ENCODE peak calls at places on chromosomes 1 and 21, in six cellular contexts. Z is tibial nerve, V is suprapubic skin, P is ovary, E is HepG2, T is A549. A is an unnamed sample.

GRCh38 chr1:29793653-29794348 is 557.5 kb downstream of the PTPRU start:
- DNase-seq in Z (no peak), V (no peak), P (no peak), E (no peak), T (no peak), A (no peak)

GRCh38 chr1:63255153-63255552 is 67.2 kb upstream of the FOXD3 start:
- DNase-seq in Z (no peak), V (no peak), P (no peak), E (no peak), T (no peak), A (no peak)

GRCh38 chr1:52203935-52204625 is 62.2 kb downstream of the ZFYVE9 start:
- DNase-seq in Z (no peak), V (no peak), P (no peak), E (no peak), T (no peak), A (no peak)

GRCh38 chr1:29180497-29181412 is 945 bp downstream of the SRSF4 start:
- DNase-seq in Z (no peak), V (peak; percentile 68), P (no peak), E (no peak), T (no peak), A (no peak)

GRCh38 chr1:172997941-172998361 is 52.8 kb downstream of the TNFSF18 start:
- DNase-seq in Z (no peak), V (no peak), P (no peak), E (no peak), T (no peak), A (no peak)

GRCh38 chr1:178294654-178295053 is 200.8 kb downstream of the RASAL2 start:
- DNase-seq in Z (no peak), V (no peak), P (no peak), E (no peak), T (no peak), A (no peak)

GRCh38 chr21:45942755-45943629 is 38.6 kb upstream of the COL6A1 start:
- DNase-seq in Z (no peak), V (no peak), P (no peak), E (no peak), T (no peak), A (no peak)

GRCh38 chr1:177586429-177586828 is 383.4 kb downstream of the SEC16B start:
- DNase-seq in Z (no peak), V (no peak), P (no peak), E (no peak), T (no peak), A (no peak)

GRCh38 chr1:43444151-43444826 is 9.4 kb downstream of the HYI start:
- DNase-seq in Z (no peak), V (peak; percentile 15), P (no peak), E (no peak), T (no peak), A (no peak)

DNA sequence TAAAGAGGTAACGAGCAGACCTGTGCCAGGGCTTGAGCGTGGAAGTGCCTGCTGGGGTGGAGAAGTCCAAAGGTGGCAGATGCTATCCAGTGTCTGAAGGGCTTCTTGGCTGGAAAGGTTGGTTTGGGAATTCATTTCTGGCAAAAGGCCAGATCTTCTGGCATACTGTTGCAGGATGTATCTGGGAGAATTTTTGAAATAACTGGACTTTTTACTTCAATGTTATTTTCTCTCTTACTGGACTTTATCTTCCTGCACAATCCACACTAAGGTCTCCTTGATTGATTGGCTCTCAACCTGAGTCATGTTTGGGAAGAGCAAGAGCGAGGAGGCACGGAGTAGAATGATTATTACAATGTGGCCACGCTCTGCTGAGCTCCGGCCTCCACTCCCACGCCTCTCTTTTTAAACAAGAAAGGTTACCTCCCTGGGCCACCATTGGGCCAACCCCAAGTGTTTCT is 278.4 kb downstream of the TM2D1 start:
- DNase-seq in Z (no peak), V (no peak), P (no peak), E (no peak), T (no peak), A (no peak)
- TF ChIP-seq EP300 in Z (no peak), V (no peak), P (no peak), E (no peak), T (no peak), A (no peak)

GRCh38 chr1:242728696-242729095 is 204.2 kb upstream of the PLD5 start:
- DNase-seq in Z (no peak), V (no peak), P (no peak), E (no peak), T (no peak), A (no peak)

GRCh38 chr1:242735323-242735722 is 210.8 kb upstream of the PLD5 start:
- DNase-seq in Z (no peak), V (no peak), P (no peak), E (no peak), T (no peak), A (no peak)

GRCh38 chr1:242736569-242736968 is 212.1 kb upstream of the PLD5 start:
- DNase-seq in Z (no peak), V (no peak), P (no peak), E (no peak), T (no peak), A (no peak)

DNA sequence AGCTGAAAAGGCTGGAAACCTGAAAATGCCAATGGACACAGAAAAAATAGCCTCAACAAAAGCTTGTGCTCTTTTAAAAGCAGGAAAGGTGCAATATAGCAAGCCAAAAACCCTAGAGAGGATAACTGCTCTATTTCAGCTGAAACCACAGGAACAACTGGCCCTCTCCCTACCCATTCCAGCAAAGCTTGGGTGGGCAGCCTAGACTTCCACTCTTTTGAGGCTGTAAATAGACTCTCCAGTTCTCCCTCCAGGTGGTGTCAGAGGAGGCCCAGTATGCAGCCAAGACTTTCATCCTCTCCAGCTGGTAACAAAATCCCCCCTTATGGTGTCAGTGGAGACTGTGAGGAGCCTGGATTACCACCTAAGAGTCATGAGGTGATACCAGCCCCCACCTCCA is 206.9 kb upstream of the PLD5 start:
- DNase-seq in Z (no peak), V (no peak), P (no peak), E (no peak), T (no peak), A (no peak)
- TF ChIP-seq EP300 in Z (no peak), V (no peak), P (no peak), E (no peak), T (no peak), A (no peak)

GRCh38 chr1:99731384-99731783 is 35.1 kb downstream of the FRRS1 start:
- DNase-seq in Z (no peak), V (no peak), P (no peak), E (no peak), T (no peak), A (no peak)
- TF ChIP-seq EP300 in Z (no peak), V (no peak), P (no peak), E (no peak), T (no peak), A (no peak)

DNA sequence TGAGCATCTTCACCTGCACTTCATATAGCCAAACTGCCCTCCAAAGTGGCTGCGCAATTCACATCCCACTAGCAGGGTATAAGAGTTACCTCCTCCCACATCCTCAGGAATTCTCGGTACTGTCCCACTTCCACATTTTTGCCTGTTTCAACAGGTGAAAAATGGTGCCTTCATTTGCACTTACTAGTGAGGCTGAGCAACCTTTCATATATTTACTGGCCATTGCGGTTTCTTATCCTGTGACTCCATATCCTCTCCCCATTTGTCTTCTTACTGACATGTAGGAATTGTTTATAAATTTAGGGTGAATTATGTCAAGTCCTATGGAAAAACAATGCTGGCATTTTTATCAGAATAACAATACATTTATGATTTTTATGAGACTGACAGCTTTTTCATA is 61.9 kb downstream of the NIBAN1 start:
- DNase-seq in Z (no peak), V (no peak), P (no peak), E (no peak), T (no peak), A (no peak)
- TF ChIP-seq EP300 in Z (no peak), V (no peak), P (no peak), E (no peak), T (no peak), A (no peak)